ENCODE peak calls at places on chromosomes 4 and X, in four cellular contexts. H is ovary; Z is CD8-positive, alpha-beta T cell; E is transverse colon. P is an unnamed sample.

GRCh38 chrX:81414630-81415029 is 212.7 kb downstream of the SH3BGRL start:
- DNase-seq in H (no peak), E (no peak), Z (no peak), P (no peak)

GRCh38 chr4:27055226-27055760 is 194.7 kb downstream of the STIM2 start:
- DNase-seq in Z (no peak), H (no peak), E (no peak), P (no peak)

GRCh38 chrX:112113460-112113859 is 30.9 kb upstream of the TRPC5 start:
- DNase-seq in H (no peak), E (no peak), Z (no peak), P (no peak)

GRCh38 chrX:45592067-45592466 is 391.4 kb upstream of the DIPK2B start:
- DNase-seq in Z (no peak), H (no peak), E (no peak), P (no peak)

GRCh38 chr4:16334641-16335040 is 108.4 kb upstream of the TAPT1 start:
- DNase-seq in H (no peak), Z (no peak), E (no peak), P (no peak)

GRCh38 chrX:24498975-24499374 is 33.9 kb downstream of the PDK3 start:
- DNase-seq in E (no peak), Z (no peak), H (no peak), P (no peak)

GRCh38 chrX:103073442-103073841 is 9.5 kb upstream of the BEX1 start:
- DNase-seq in Z (no peak), H (no peak), E (no peak), P (no peak)

GRCh38 chr4:56622176-56622575 is 58.9 kb downstream of the HOPX start:
- DNase-seq in Z (no peak), E (no peak), H (no peak), P (no peak)

GRCh38 chr4:53711916-53712315 is 120.6 kb upstream of the LNX1 start:
- DNase-seq in E (no peak), Z (no peak), H (no peak), P (no peak)

GRCh38 chr4:182245541-182246245 is 2.5 kb downstream of the TENM3 start:
- DNase-seq in E (no peak), Z (no peak), H (no peak), P (no peak)

GRCh38 chrX:150774798-150775568 is 81.8 kb downstream of the MTMR1 start:
- DNase-seq in E (no peak), Z (no peak), H (no peak), P (no peak)

GRCh38 chrX:18098704-18099103 is 122.0 kb downstream of the BEND2 start:
- DNase-seq in Z (no peak), E (no peak), H (no peak), P (no peak)

GRCh38 chrX:10031743-10032142 is 64.6 kb downstream of the CLDN34 start:
- DNase-seq in E (no peak), H (no peak), Z (no peak), P (no peak)

GRCh38 chrX:1558761-1559468 is 21.9 kb upstream of the P2RY8 start:
- DNase-seq in Z (no peak), E (no peak), H (no peak), P (no peak)

GRCh38 chr4:16573744-16574143 is 324.7 kb downstream of the LDB2 start:
- DNase-seq in H (peak), Z (no peak), E (no peak), P (peak)

GRCh38 chr4:169283114-169283509 is 12.4 kb upstream of the SH3RF1 start:
- DNase-seq in H (no peak), E (no peak), Z (no peak), P (no peak)

GRCh38 chr4:70746179-70746839 is 24.5 kb downstream of the RUFY3 start:
- DNase-seq in E (no peak), Z (no peak), H (no peak), P (no peak)

GRCh38 chrX:80766916-80767315 is 42.8 kb downstream of the BRWD3 start:
- DNase-seq in Z (no peak), H (no peak), E (no peak), P (no peak)

GRCh38 chrX:118655561-118656246 is 71.7 kb upstream of the IL13RA1 start:
- DNase-seq in H (no peak), Z (no peak), E (no peak), P (no peak)

GRCh38 chrX:39821011-39821708 is 276.6 kb downstream of the BCOR start:
- DNase-seq in H (peak), Z (no peak), E (no peak), P (peak)

GRCh38 chr4:37988670-37989069 is 28.5 kb downstream of the PTTG2 start:
- DNase-seq in Z (no peak), E (no peak), H (no peak), P (no peak)

GRCh38 chr4:37981844-37982720 is 21.9 kb downstream of the PTTG2 start:
- DNase-seq in Z (no peak), E (no peak), H (no peak), P (no peak)

GRCh38 chr4:37982736-37983135 is 22.5 kb downstream of the PTTG2 start:
- DNase-seq in H (no peak), E (no peak), Z (no peak), P (no peak)

GRCh38 chr4:37983951-37984350 is 23.8 kb downstream of the PTTG2 start:
- DNase-seq in H (no peak), Z (no peak), E (no peak), P (no peak)

DNA sequence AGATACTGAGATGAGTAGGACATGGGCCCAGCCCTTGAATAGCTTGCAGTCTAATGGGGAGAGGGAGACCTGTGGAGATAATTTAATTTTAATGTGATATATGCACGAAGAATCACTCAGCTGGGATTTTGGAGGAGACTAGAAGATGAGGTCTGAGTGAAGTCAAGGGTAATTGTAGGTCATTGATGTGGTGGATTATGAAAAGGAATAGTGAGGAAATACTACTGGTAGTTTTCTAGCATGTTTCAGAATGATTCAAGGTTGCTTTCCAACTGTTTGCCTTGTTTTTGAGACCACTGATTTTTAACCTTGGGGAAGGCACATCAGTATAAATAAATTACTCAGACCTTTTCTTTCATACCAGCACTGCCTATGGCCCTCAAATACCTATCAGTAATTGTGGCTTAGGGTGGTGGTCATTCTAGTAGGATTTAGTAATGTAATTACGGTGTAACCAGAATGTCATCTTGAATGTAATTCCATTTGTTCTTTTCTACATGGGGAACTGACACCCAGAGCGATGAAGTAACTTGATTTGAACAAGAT is 25.6 kb downstream of the PTTG2 start:
- DNase-seq in H (no peak), E (no peak), Z (no peak), P (no peak)
- H3K27ac ChIP-seq in H (no peak), E (no peak), Z (no peak), P (no peak)

GRCh38 chr4:138976526-138976925 is 39.1 kb upstream of the NOCT start:
- DNase-seq in Z (no peak), H (no peak), E (no peak), P (no peak)

GRCh38 chr4:138978028-138978585 is 37.5 kb upstream of the NOCT start:
- DNase-seq in E (no peak), H (no peak), Z (no peak), P (no peak)

GRCh38 chr4:138979742-138980141 is 35.8 kb upstream of the NOCT start:
- DNase-seq in E (no peak), Z (no peak), H (no peak), P (no peak)

GRCh38 chr4:138978600-138978999 is 37.0 kb upstream of the NOCT start:
- DNase-seq in H (no peak), E (no peak), Z (no peak), P (no peak)

GRCh38 chr4:138977525-138977924 is 38.1 kb upstream of the NOCT start:
- DNase-seq in Z (no peak), E (no peak), H (no peak), P (no peak)
- H3K27ac ChIP-seq in Z (no peak), E (no peak), H (no peak), P (no peak)

GRCh38 chr4:36288727-36289126 is 7.3 kb downstream of the DTHD1 start:
- DNase-seq in E (no peak), H (no peak), Z (no peak), P (no peak)

GRCh38 chr4:36281384-36282106 is at the start of gene DTHD1:
- DNase-seq in E (no peak), Z (peak), H (no peak), P (no peak)

GRCh38 chr4:36283912-36284465 is 2.6 kb downstream of the DTHD1 start:
- DNase-seq in Z (no peak), H (no peak), E (no peak), P (no peak)

GRCh38 chr4:36286481-36286871 is 5.1 kb downstream of the DTHD1 start:
- DNase-seq in Z (no peak), H (no peak), E (no peak), P (no peak)

GRCh38 chr4:36285784-36286480 is 4.5 kb downstream of the DTHD1 start:
- DNase-seq in E (peak), H (no peak), Z (peak), P (peak)
- H3K27ac ChIP-seq in E (peak), H (no peak), Z (peak), P (no peak)

GRCh38 chr4:99518883-99519282 is 8.1 kb downstream of the C4orf17 start:
- DNase-seq in E (no peak), Z (no peak), H (no peak), P (no peak)
- H3K27ac ChIP-seq in E (no peak), Z (no peak), H (no peak), P (no peak)

GRCh38 chr4:110619401-110620247 is 3.3 kb downstream of the PITX2 start:
- DNase-seq in Z (no peak), E (no peak), H (no peak), P (no peak)

GRCh38 chr4:110621839-110622751 is 782 bp downstream of the PITX2 start:
- DNase-seq in Z (no peak), E (no peak), H (no peak), P (no peak)

GRCh38 chr4:110622841-110623709 is at the start of gene PITX2:
- DNase-seq in H (peak), E (peak), Z (no peak), P (peak)

GRCh38 chr4:110620352-110621327 is 2.2 kb downstream of the PITX2 start:
- DNase-seq in E (peak), Z (no peak), H (no peak), P (no peak)

DNA sequence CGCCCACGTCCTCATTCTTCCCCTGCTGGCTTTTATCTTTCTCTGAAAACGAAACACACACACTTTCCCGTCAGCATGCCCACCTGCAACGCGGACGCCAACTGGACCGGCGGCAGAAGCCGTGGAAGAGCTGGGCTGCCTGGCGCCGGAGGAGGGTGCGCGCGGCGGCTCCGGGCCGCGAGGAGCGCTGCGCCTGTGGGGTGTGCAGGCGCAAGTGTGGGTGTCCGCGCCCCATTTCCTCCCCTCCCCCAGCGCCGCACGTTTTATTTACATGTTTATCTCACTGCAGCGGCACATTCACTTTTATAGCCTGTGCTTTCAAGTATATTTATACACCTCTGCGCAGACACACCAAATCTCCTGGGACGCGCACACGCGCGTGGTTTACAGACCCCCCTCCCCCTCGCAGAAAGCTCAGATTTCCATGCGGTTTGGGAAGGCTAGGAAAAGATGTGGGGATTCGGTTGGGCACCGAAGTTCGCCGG is 1.5 kb downstream of the PITX2 start:
- DNase-seq in H (no peak), E (no peak), Z (no peak), P (no peak)
- H3K27ac ChIP-seq in H (no peak), E (no peak), Z (no peak), P (no peak)

GRCh38 chr4:82360298-82361177 is 13.3 kb downstream of the HNRNPD start:
- DNase-seq in H (no peak), Z (no peak), E (no peak), P (no peak)
- H3K27ac ChIP-seq in H (no peak), Z (no peak), E (peak), P (no peak)